ENCODE peak calls at places on chromosomes 16 and 17, in seven cellular contexts. One of them, this sample, is unnamed.

GRCh38 chr17:40632206-40632605 is 15.4 kb downstream of the SMARCE1 start:
- DNase-seq in stomach: no peak
- DNase-seq in ecto neural progenitor cell: no peak
- DNase-seq in mucosa of descending colon: no peak
- DNase-seq in cardiac fibroblast: no peak
- DNase-seq in lung microvascular endothelial cell: no peak
- DNase-seq in hepatocyte: no peak
- DNase-seq in this sample: no peak

GRCh38 chr16:19808061-19808621 is 76.5 kb downstream of the GPRC5B start:
- DNase-seq in ecto neural progenitor cell: no peak
- DNase-seq in lung microvascular endothelial cell: no peak
- DNase-seq in stomach: peak
- DNase-seq in cardiac fibroblast: no peak
- DNase-seq in mucosa of descending colon: no peak
- DNase-seq in hepatocyte: peak
- DNase-seq in this sample: no peak

GRCh38 chr17:73123606-73124320 is 31.3 kb upstream of the SLC39A11 start:
- DNase-seq in stomach: no peak
- DNase-seq in hepatocyte: no peak
- DNase-seq in lung microvascular endothelial cell: no peak
- DNase-seq in ecto neural progenitor cell: no peak
- DNase-seq in mucosa of descending colon: no peak
- DNase-seq in cardiac fibroblast: no peak
- DNase-seq in this sample: no peak

GRCh38 chr16:73149329-73149728 is 101.4 kb upstream of the ZFHX3 start:
- DNase-seq in stomach: no peak
- DNase-seq in hepatocyte: no peak
- DNase-seq in mucosa of descending colon: no peak
- DNase-seq in lung microvascular endothelial cell: peak
- DNase-seq in ecto neural progenitor cell: no peak
- DNase-seq in cardiac fibroblast: no peak
- DNase-seq in this sample: no peak

GRCh38 chr17:67246648-67247415 is 1.8 kb upstream of the HELZ start:
- DNase-seq in mucosa of descending colon: peak
- DNase-seq in stomach: peak
- DNase-seq in cardiac fibroblast: peak
- DNase-seq in ecto neural progenitor cell: peak
- DNase-seq in lung microvascular endothelial cell: peak
- DNase-seq in hepatocyte: peak
- DNase-seq in this sample: peak

GRCh38 chr17:71486171-71486740 is 634.6 kb upstream of the SOX9 start:
- DNase-seq in cardiac fibroblast: peak
- DNase-seq in stomach: no peak
- DNase-seq in hepatocyte: no peak
- DNase-seq in ecto neural progenitor cell: no peak
- DNase-seq in lung microvascular endothelial cell: no peak
- DNase-seq in mucosa of descending colon: no peak
- DNase-seq in this sample: no peak

GRCh38 chr17:30600830-30601494 is 123.8 kb downstream of the GOSR1 start:
- DNase-seq in ecto neural progenitor cell: peak
- DNase-seq in mucosa of descending colon: no peak
- DNase-seq in lung microvascular endothelial cell: peak
- DNase-seq in stomach: no peak
- DNase-seq in cardiac fibroblast: peak
- DNase-seq in hepatocyte: peak
- DNase-seq in this sample: no peak

GRCh38 chr17:80647746-80648145 is 103.1 kb downstream of the RPTOR start:
- DNase-seq in mucosa of descending colon: no peak
- DNase-seq in stomach: no peak
- DNase-seq in lung microvascular endothelial cell: peak
- DNase-seq in hepatocyte: no peak
- DNase-seq in ecto neural progenitor cell: no peak
- DNase-seq in cardiac fibroblast: peak
- DNase-seq in this sample: peak

GRCh38 chr17:77602062-77602746 is 356.3 kb upstream of the TNRC6C start:
- DNase-seq in hepatocyte: peak
- DNase-seq in mucosa of descending colon: no peak
- DNase-seq in lung microvascular endothelial cell: no peak
- DNase-seq in stomach: peak
- DNase-seq in cardiac fibroblast: peak
- DNase-seq in ecto neural progenitor cell: peak
- DNase-seq in this sample: peak

GRCh38 chr17:77601054-77601979 is 357.2 kb upstream of the TNRC6C start:
- DNase-seq in ecto neural progenitor cell: peak
- DNase-seq in stomach: peak
- DNase-seq in lung microvascular endothelial cell: no peak
- DNase-seq in mucosa of descending colon: no peak
- DNase-seq in cardiac fibroblast: peak
- DNase-seq in hepatocyte: no peak
- DNase-seq in this sample: no peak

GRCh38 chr17:66260688-66261087 is 31.5 kb upstream of the APOH start:
- DNase-seq in mucosa of descending colon: no peak
- DNase-seq in stomach: no peak
- DNase-seq in cardiac fibroblast: no peak
- DNase-seq in ecto neural progenitor cell: no peak
- DNase-seq in hepatocyte: no peak
- DNase-seq in lung microvascular endothelial cell: no peak
- DNase-seq in this sample: no peak

GRCh38 chr16:57356547-57356946 is 2.0 kb upstream of the CCL22 start:
- DNase-seq in lung microvascular endothelial cell: no peak
- DNase-seq in ecto neural progenitor cell: no peak
- DNase-seq in hepatocyte: no peak
- DNase-seq in cardiac fibroblast: no peak
- DNase-seq in stomach: peak
- DNase-seq in mucosa of descending colon: no peak
- DNase-seq in this sample: no peak

GRCh38 chr17:75558666-75559530 is 28.7 kb upstream of the MYO15B start:
- DNase-seq in hepatocyte: no peak
- DNase-seq in cardiac fibroblast: no peak
- DNase-seq in mucosa of descending colon: no peak
- DNase-seq in ecto neural progenitor cell: no peak
- DNase-seq in stomach: peak
- DNase-seq in lung microvascular endothelial cell: no peak
- DNase-seq in this sample: no peak

GRCh38 chr16:63720848-63721247 is 1401.0 kb downstream of the CDH11 start:
- DNase-seq in lung microvascular endothelial cell: no peak
- DNase-seq in stomach: no peak
- DNase-seq in hepatocyte: no peak
- DNase-seq in cardiac fibroblast: no peak
- DNase-seq in ecto neural progenitor cell: no peak
- DNase-seq in mucosa of descending colon: no peak
- DNase-seq in this sample: no peak

GRCh38 chr17:57668332-57668731 is 76.8 kb downstream of the CCDC182 start:
- DNase-seq in lung microvascular endothelial cell: no peak
- DNase-seq in stomach: peak
- DNase-seq in ecto neural progenitor cell: peak
- DNase-seq in hepatocyte: no peak
- DNase-seq in cardiac fibroblast: no peak
- DNase-seq in mucosa of descending colon: no peak
- DNase-seq in this sample: no peak

GRCh38 chr16:57544129-57544653 is 1.7 kb downstream of the ADGRG5 start:
- DNase-seq in mucosa of descending colon: no peak
- DNase-seq in hepatocyte: no peak
- DNase-seq in lung microvascular endothelial cell: no peak
- DNase-seq in stomach: no peak
- DNase-seq in cardiac fibroblast: no peak
- DNase-seq in ecto neural progenitor cell: peak
- DNase-seq in this sample: no peak

GRCh38 chr17:59668816-59669215 is 38.4 kb downstream of the PTRH2 start:
- DNase-seq in mucosa of descending colon: no peak
- DNase-seq in cardiac fibroblast: peak
- DNase-seq in hepatocyte: no peak
- DNase-seq in stomach: no peak
- DNase-seq in ecto neural progenitor cell: no peak
- DNase-seq in lung microvascular endothelial cell: peak
- DNase-seq in this sample: peak

GRCh38 chr16:67431077-67431804 is at the start of gene HSD11B2:
- DNase-seq in mucosa of descending colon: peak
- DNase-seq in hepatocyte: peak
- DNase-seq in ecto neural progenitor cell: no peak
- DNase-seq in stomach: peak
- DNase-seq in cardiac fibroblast: peak
- DNase-seq in lung microvascular endothelial cell: peak
- DNase-seq in this sample: peak

GRCh38 chr16:17515421-17516210 is 44.9 kb upstream of the XYLT1 start:
- DNase-seq in mucosa of descending colon: no peak
- DNase-seq in hepatocyte: no peak
- DNase-seq in stomach: no peak
- DNase-seq in lung microvascular endothelial cell: peak
- DNase-seq in ecto neural progenitor cell: no peak
- DNase-seq in cardiac fibroblast: peak
- DNase-seq in this sample: peak

GRCh38 chr16:19488213-19488640 is 33.7 kb downstream of the GDE1 start:
- DNase-seq in lung microvascular endothelial cell: no peak
- DNase-seq in mucosa of descending colon: peak
- DNase-seq in stomach: peak
- DNase-seq in hepatocyte: peak
- DNase-seq in cardiac fibroblast: no peak
- DNase-seq in ecto neural progenitor cell: no peak
- DNase-seq in this sample: no peak

GRCh38 chr17:6789146-6789545 is 13.1 kb downstream of the FBXO39 start:
- DNase-seq in cardiac fibroblast: no peak
- DNase-seq in lung microvascular endothelial cell: no peak
- DNase-seq in ecto neural progenitor cell: no peak
- DNase-seq in mucosa of descending colon: no peak
- DNase-seq in hepatocyte: no peak
- DNase-seq in stomach: no peak
- DNase-seq in this sample: no peak

GRCh38 chr17:38660097-38661026 is 14.4 kb downstream of the EPOP start:
- DNase-seq in cardiac fibroblast: no peak
- DNase-seq in stomach: no peak
- DNase-seq in mucosa of descending colon: peak
- DNase-seq in ecto neural progenitor cell: no peak
- DNase-seq in lung microvascular endothelial cell: peak
- DNase-seq in hepatocyte: no peak
- DNase-seq in this sample: no peak

GRCh38 chr16:69112285-69113129 is 7.1 kb downstream of the HAS3 start:
- DNase-seq in ecto neural progenitor cell: peak
- DNase-seq in lung microvascular endothelial cell: peak
- DNase-seq in hepatocyte: peak
- DNase-seq in stomach: peak
- DNase-seq in mucosa of descending colon: no peak
- DNase-seq in cardiac fibroblast: peak
- DNase-seq in this sample: no peak

GRCh38 chr17:71251276-71251675 is 869.5 kb upstream of the SOX9 start:
- DNase-seq in hepatocyte: no peak
- DNase-seq in lung microvascular endothelial cell: no peak
- DNase-seq in stomach: no peak
- DNase-seq in cardiac fibroblast: no peak
- DNase-seq in ecto neural progenitor cell: no peak
- DNase-seq in mucosa of descending colon: no peak
- DNase-seq in this sample: no peak

GRCh38 chr17:56506349-56506748 is 87.2 kb upstream of the NOG start:
- DNase-seq in mucosa of descending colon: no peak
- DNase-seq in lung microvascular endothelial cell: no peak
- DNase-seq in cardiac fibroblast: no peak
- DNase-seq in ecto neural progenitor cell: no peak
- DNase-seq in hepatocyte: peak
- DNase-seq in stomach: no peak
- DNase-seq in this sample: no peak

GRCh38 chr16:80776856-80777255 is 27.5 kb downstream of the CDYL2 start:
- DNase-seq in ecto neural progenitor cell: no peak
- DNase-seq in lung microvascular endothelial cell: no peak
- DNase-seq in cardiac fibroblast: peak
- DNase-seq in mucosa of descending colon: no peak
- DNase-seq in stomach: no peak
- DNase-seq in hepatocyte: no peak
- DNase-seq in this sample: no peak

GRCh38 chr17:73480740-73481139 is 163.5 kb downstream of the SDK2 start:
- DNase-seq in lung microvascular endothelial cell: no peak
- DNase-seq in mucosa of descending colon: no peak
- DNase-seq in stomach: no peak
- DNase-seq in ecto neural progenitor cell: no peak
- DNase-seq in hepatocyte: no peak
- DNase-seq in cardiac fibroblast: no peak
- DNase-seq in this sample: no peak

GRCh38 chr16:81677375-81677737 is 101.7 kb upstream of the PLCG2 start:
- DNase-seq in ecto neural progenitor cell: no peak
- DNase-seq in cardiac fibroblast: no peak
- DNase-seq in lung microvascular endothelial cell: no peak
- DNase-seq in stomach: no peak
- DNase-seq in hepatocyte: no peak
- DNase-seq in mucosa of descending colon: no peak
- DNase-seq in this sample: no peak

GRCh38 chr17:59342681-59343127 is 11.2 kb downstream of the YPEL2 start:
- DNase-seq in ecto neural progenitor cell: no peak
- DNase-seq in hepatocyte: no peak
- DNase-seq in lung microvascular endothelial cell: no peak
- DNase-seq in stomach: no peak
- DNase-seq in cardiac fibroblast: no peak
- DNase-seq in mucosa of descending colon: no peak
- DNase-seq in this sample: no peak